ENCODE peak calls at places on chromosomes 13 and 19, in five cellular contexts. One of them, this sample, is unnamed.

GRCh38 chr13:99196466-99197256 is 4.0 kb upstream of the UBAC2 start:
- DNase-seq in fibroblast of the aortic adventitia: no peak
- DNase-seq in neural progenitor cell: no peak
- DNase-seq in psoas muscle: no peak
- DNase-seq in GM23338: no peak
- DNase-seq in this sample: peak; percentile 35

GRCh38 chr19:7832009-7832408 is 2.0 kb downstream of the EVI5L start:
- DNase-seq in GM23338: no peak
- DNase-seq in fibroblast of the aortic adventitia: no peak
- DNase-seq in neural progenitor cell: no peak
- DNase-seq in psoas muscle: no peak
- DNase-seq in this sample: no peak

GRCh38 chr19:46631481-46631880 is 4.5 kb downstream of the GNG8 start:
- DNase-seq in fibroblast of the aortic adventitia: peak; percentile 34
- DNase-seq in psoas muscle: peak; percentile 77
- DNase-seq in neural progenitor cell: no peak
- DNase-seq in GM23338: peak; percentile 34
- DNase-seq in this sample: no peak

GRCh38 chr13:79287994-79288795 is 117.9 kb downstream of the RBM26 start:
- DNase-seq in fibroblast of the aortic adventitia: no peak
- DNase-seq in neural progenitor cell: peak; percentile 82
- DNase-seq in psoas muscle: no peak
- DNase-seq in GM23338: peak; percentile 89
- DNase-seq in this sample: no peak

GRCh38 chr13:68888832-68889231 is 1218.8 kb upstream of the ATXN8OS start:
- DNase-seq in GM23338: no peak
- DNase-seq in psoas muscle: no peak
- DNase-seq in neural progenitor cell: no peak
- DNase-seq in fibroblast of the aortic adventitia: no peak
- DNase-seq in this sample: no peak

GRCh38 chr13:46903748-46904147 is 6.9 kb upstream of the HTR2A start:
- DNase-seq in fibroblast of the aortic adventitia: peak; percentile 40
- DNase-seq in GM23338: no peak
- DNase-seq in neural progenitor cell: no peak
- DNase-seq in psoas muscle: no peak
- DNase-seq in this sample: no peak

GRCh38 chr13:62357887-62358645 is 942.4 kb upstream of the PCDH20 start:
- DNase-seq in GM23338: peak; percentile 89
- DNase-seq in neural progenitor cell: peak; percentile 88
- DNase-seq in fibroblast of the aortic adventitia: no peak
- DNase-seq in psoas muscle: no peak
- DNase-seq in this sample: peak; percentile 67

GRCh38 chr13:98664047-98664446 is 87.1 kb upstream of the STK24 start:
- DNase-seq in fibroblast of the aortic adventitia: peak; percentile 14
- DNase-seq in psoas muscle: no peak
- DNase-seq in GM23338: no peak
- DNase-seq in neural progenitor cell: no peak
- DNase-seq in this sample: no peak

GRCh38 chr13:45108716-45109706 is 11.3 kb upstream of the GTF2F2 start:
- DNase-seq in GM23338: peak; percentile 77
- DNase-seq in fibroblast of the aortic adventitia: no peak
- DNase-seq in psoas muscle: peak; percentile 15
- DNase-seq in neural progenitor cell: no peak
- DNase-seq in this sample: peak; percentile 77

GRCh38 chr19:11555246-11555645 is 3.8 kb downstream of the ELOF1 start:
- DNase-seq in GM23338: no peak
- DNase-seq in psoas muscle: no peak
- DNase-seq in fibroblast of the aortic adventitia: no peak
- DNase-seq in neural progenitor cell: no peak
- DNase-seq in this sample: no peak

GRCh38 chr19:50557009-50557613 is 11.1 kb downstream of the LRRC4B start:
- DNase-seq in fibroblast of the aortic adventitia: no peak
- DNase-seq in GM23338: peak; percentile 60
- DNase-seq in psoas muscle: no peak
- DNase-seq in neural progenitor cell: peak; percentile 46
- DNase-seq in this sample: no peak

GRCh38 chr19:50555447-50556235 is 12.6 kb downstream of the LRRC4B start:
- DNase-seq in neural progenitor cell: peak; percentile 72
- DNase-seq in GM23338: peak; percentile 91
- DNase-seq in psoas muscle: no peak
- DNase-seq in fibroblast of the aortic adventitia: no peak
- DNase-seq in this sample: no peak

GRCh38 chr19:50558039-50558438 is 10.2 kb downstream of the LRRC4B start:
- DNase-seq in fibroblast of the aortic adventitia: no peak
- DNase-seq in psoas muscle: no peak
- DNase-seq in GM23338: no peak
- DNase-seq in neural progenitor cell: no peak
- DNase-seq in this sample: no peak

GRCh38 chr19:50555033-50555432 is 13.2 kb downstream of the LRRC4B start:
- DNase-seq in neural progenitor cell: no peak
- DNase-seq in fibroblast of the aortic adventitia: no peak
- DNase-seq in GM23338: no peak
- DNase-seq in psoas muscle: no peak
- DNase-seq in this sample: no peak

GRCh38 chr19:50556236-50557008 is 11.8 kb downstream of the LRRC4B start:
- DNase-seq in psoas muscle: peak; percentile 74
- DNase-seq in GM23338: peak; percentile 98
- DNase-seq in neural progenitor cell: peak; percentile 95
- DNase-seq in fibroblast of the aortic adventitia: peak; percentile 58
- DNase-seq in this sample: peak; percentile 75
- H3K4me3 ChIP-seq in psoas muscle: peak overlapping the region; percentile 58
- H3K4me3 ChIP-seq in GM23338: peak overlapping the region; percentile 89
- H3K4me3 ChIP-seq in neural progenitor cell: peak overlapping the region; percentile 53
- H3K4me3 ChIP-seq in fibroblast of the aortic adventitia: peak overlapping the region; percentile 60
- H3K4me3 ChIP-seq in this sample: peak overlapping the region; percentile 7

GRCh38 chr19:43812689-43813088 is 10.4 kb upstream of the LYPD5 start:
- DNase-seq in psoas muscle: no peak
- DNase-seq in GM23338: no peak
- DNase-seq in neural progenitor cell: no peak
- DNase-seq in fibroblast of the aortic adventitia: no peak
- DNase-seq in this sample: no peak

GRCh38 chr19:43809762-43810696 is 7.8 kb upstream of the LYPD5 start:
- DNase-seq in neural progenitor cell: peak; percentile 71
- DNase-seq in psoas muscle: no peak
- DNase-seq in fibroblast of the aortic adventitia: peak; percentile 76
- DNase-seq in GM23338: peak; percentile 81
- DNase-seq in this sample: peak; percentile 66

GRCh38 chr19:43814663-43815352 is 12.3 kb upstream of the ZNF283 start:
- DNase-seq in psoas muscle: no peak
- DNase-seq in fibroblast of the aortic adventitia: no peak
- DNase-seq in GM23338: no peak
- DNase-seq in neural progenitor cell: no peak
- DNase-seq in this sample: no peak

GRCh38 chr19:43812259-43812658 is 10.0 kb upstream of the LYPD5 start:
- DNase-seq in GM23338: no peak
- DNase-seq in fibroblast of the aortic adventitia: no peak
- DNase-seq in psoas muscle: no peak
- DNase-seq in neural progenitor cell: no peak
- DNase-seq in this sample: no peak

GRCh38 chr19:43811833-43812232 is 9.6 kb upstream of the LYPD5 start:
- DNase-seq in GM23338: no peak
- DNase-seq in psoas muscle: no peak
- DNase-seq in neural progenitor cell: no peak
- DNase-seq in fibroblast of the aortic adventitia: no peak
- DNase-seq in this sample: no peak
- TF ChIP-seq CTCF in GM23338: no peak
- TF ChIP-seq CTCF in psoas muscle: no peak
- TF ChIP-seq CTCF in neural progenitor cell: no peak
- TF ChIP-seq CTCF in fibroblast of the aortic adventitia: no peak
- TF ChIP-seq CTCF in this sample: no peak

DNA sequence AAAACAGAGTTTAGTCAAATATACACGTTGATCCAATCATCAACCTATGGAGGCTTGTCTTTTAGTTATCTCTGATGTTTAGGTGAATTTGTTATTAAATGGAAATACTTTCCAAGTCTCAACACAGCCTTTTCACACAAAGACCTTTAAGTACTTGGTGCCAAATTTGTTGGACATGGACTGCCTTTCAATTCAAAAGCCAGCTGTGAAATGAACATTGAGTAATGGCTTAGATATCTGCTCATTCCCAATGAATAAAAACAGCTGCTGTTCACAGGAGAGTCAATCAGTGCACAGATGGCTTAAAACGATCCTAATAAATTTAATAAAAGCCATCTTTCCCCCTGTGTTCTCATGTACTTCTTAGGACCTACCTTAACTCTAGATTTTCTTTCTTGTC is 19.9 kb upstream of the DHRS12 start:
- DNase-seq in GM23338: no peak
- DNase-seq in psoas muscle: no peak
- DNase-seq in fibroblast of the aortic adventitia: peak; percentile 14
- DNase-seq in neural progenitor cell: no peak
- DNase-seq in this sample: no peak
- H3K4me3 ChIP-seq in GM23338: no peak overlapping the region
- H3K4me3 ChIP-seq in psoas muscle: no peak overlapping the region
- H3K4me3 ChIP-seq in fibroblast of the aortic adventitia: no peak overlapping the region
- H3K4me3 ChIP-seq in neural progenitor cell: no peak overlapping the region
- H3K4me3 ChIP-seq in this sample: no peak overlapping the region

DNA sequence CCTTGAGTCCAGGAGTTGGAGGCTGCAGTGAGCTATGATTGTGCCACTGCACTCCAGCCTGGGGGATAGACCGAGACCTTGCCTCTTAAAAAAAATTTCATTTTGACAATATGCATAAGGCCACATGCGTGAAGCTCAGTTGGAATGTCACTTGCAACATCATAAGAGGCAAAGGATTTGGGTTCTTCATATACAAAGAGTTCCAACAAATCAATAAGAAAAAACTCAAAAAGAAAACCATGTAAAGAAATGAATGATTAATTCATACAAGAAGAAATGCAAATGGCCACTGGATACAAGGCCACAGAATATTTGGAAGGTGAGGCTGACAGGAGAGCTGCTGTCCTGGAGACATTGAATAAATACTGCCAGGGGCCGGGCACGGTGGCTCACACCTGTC is 9.6 kb upstream of the TCF3 start:
- DNase-seq in GM23338: no peak
- DNase-seq in fibroblast of the aortic adventitia: no peak
- DNase-seq in psoas muscle: no peak
- DNase-seq in neural progenitor cell: no peak
- DNase-seq in this sample: no peak
- TF ChIP-seq CTCF in GM23338: no peak
- TF ChIP-seq CTCF in fibroblast of the aortic adventitia: no peak
- TF ChIP-seq CTCF in psoas muscle: no peak
- TF ChIP-seq CTCF in neural progenitor cell: no peak
- TF ChIP-seq CTCF in this sample: no peak

GRCh38 chr19:49658566-49659442 is 6.9 kb downstream of the IRF3 start:
- DNase-seq in fibroblast of the aortic adventitia: no peak
- DNase-seq in neural progenitor cell: no peak
- DNase-seq in psoas muscle: no peak
- DNase-seq in GM23338: no peak
- DNase-seq in this sample: no peak
- H3K4me3 ChIP-seq in fibroblast of the aortic adventitia: no peak overlapping the region
- H3K4me3 ChIP-seq in neural progenitor cell: no peak overlapping the region
- H3K4me3 ChIP-seq in psoas muscle: no peak overlapping the region
- H3K4me3 ChIP-seq in GM23338: no peak overlapping the region
- H3K4me3 ChIP-seq in this sample: no peak overlapping the region

This sample was measured in GM12865.